ENCODE peak calls at places on chromosome 13, in four cellular contexts. L is NAMALWA; D is gastrocnemius medialis; N is stimulated activated CD4-positive, alpha-beta T cell treated with anti-CD3 and anti-CD28 coated beads, Interleukin-1b, Interleukin-23, amount 100 ng/mL, for 1 hour. I is an unnamed sample.

GRCh38 chr13:48730971-48731658 is 77.4 kb downstream of the CYSLTR2 start:
- DNase-seq in D (no peak), N (no peak), L (peak), I (no peak)

GRCh38 chr13:65926750-65927171 is 1303.4 kb downstream of the PCDH9 start:
- DNase-seq in D (no peak), N (no peak), L (peak), I (no peak)

GRCh38 chr13:40667622-40667978 is 1.2 kb upstream of the FOXO1 start:
- DNase-seq in N (no peak), L (no peak), D (peak), I (peak)

GRCh38 chr13:26771796-26772195 is 11.2 kb upstream of the GPR12 start:
- DNase-seq in D (no peak), L (no peak), N (no peak), I (no peak)

GRCh38 chr13:28744091-28744536 is 25.3 kb upstream of the SLC46A3 start:
- DNase-seq in D (no peak), N (no peak), L (no peak), I (no peak)

GRCh38 chr13:113531041-113531873 is 40.7 kb upstream of the DCUN1D2 start:
- DNase-seq in N (no peak), L (no peak), D (no peak), I (peak)

GRCh38 chr13:79267560-79267959 is 138.5 kb downstream of the RBM26 start:
- DNase-seq in D (no peak), N (no peak), L (no peak), I (no peak)

GRCh38 chr13:97142452-97142851 is 79.7 kb upstream of the MBNL2 start:
- DNase-seq in L (no peak), D (no peak), N (no peak), I (no peak)

GRCh38 chr13:72638059-72638815 is 89.2 kb downstream of the MZT1 start:
- DNase-seq in D (no peak), N (no peak), L (no peak), I (no peak)

GRCh38 chr13:68984688-68985319 is 1122.8 kb upstream of the ATXN8OS start:
- DNase-seq in D (no peak), N (no peak), L (no peak), I (no peak)

GRCh38 chr13:29674532-29674931 is 79.0 kb upstream of the SLC7A1 start:
- DNase-seq in N (no peak), L (no peak), D (no peak), I (no peak)

GRCh38 chr13:34349091-34349722 is 531.3 kb downstream of the RFC3 start:
- DNase-seq in N (no peak), L (no peak), D (peak), I (peak)

GRCh38 chr13:98880673-98881072 is 97.2 kb downstream of the DOCK9 start:
- DNase-seq in N (no peak), L (no peak), D (no peak), I (no peak)

GRCh38 chr13:23621316-23621645 is 51.1 kb downstream of the TNFRSF19 start:
- DNase-seq in N (no peak), D (no peak), L (no peak), I (no peak)

GRCh38 chr13:63288576-63288975 is 1872.9 kb upstream of the PCDH20 start:
- DNase-seq in N (no peak), L (no peak), D (no peak), I (no peak)

GRCh38 chr13:93268327-93269028 is 41.9 kb downstream of the GPC6 start:
- DNase-seq in L (no peak), D (no peak), N (no peak), I (no peak)

GRCh38 chr13:44752184-44752583 is 176.1 kb upstream of the TSC22D1 start:
- DNase-seq in N (no peak), L (no peak), D (no peak), I (no peak)

GRCh38 chr13:23378009-23378632 is 55.4 kb downstream of the SACS start:
- DNase-seq in D (no peak), L (peak), N (no peak), I (peak)

GRCh38 chr13:90594694-90595093 is 752.8 kb upstream of the MIR17HG start:
- DNase-seq in L (no peak), D (no peak), N (no peak), I (no peak)

GRCh38 chr13:51148223-51148951 is 37.3 kb upstream of the C13orf42 start:
- DNase-seq in D (no peak), N (no peak), L (no peak), I (no peak)

I was measured in tibial artery.